ENCODE peak calls at places on chromosomes 7 and 10, in six cellular contexts. X, G, E, T, V and U are unnamed samples.
A peak's percentile ranks its signal among the peaks of the same experiment; 100 is the strongest.

GRCh38 chr7:88200793-88201192 is 19.0 kb downstream of the SRI start:
- DNase-seq in X (no peak), G (no peak), E (no peak), T (no peak), V (no peak), U (no peak)

GRCh38 chr10:24385776-24386175 is 176.8 kb downstream of the KIAA1217 start:
- DNase-seq in X (no peak), G (no peak), E (no peak), T (no peak), V (no peak), U (no peak)

GRCh38 chr7:132652507-132652906 is 76.2 kb upstream of the PLXNA4 start:
- DNase-seq in X (no peak), G (no peak), E (no peak), T (no peak), V (no peak), U (no peak)

GRCh38 chr10:97485647-97486281 is 12.5 kb downstream of the MMS19 start:
- DNase-seq in X (no peak), G (no peak), E (no peak), T (no peak), V (no peak), U (no peak)

GRCh38 chr10:118488710-118489497 is 106.5 kb downstream of the PRLHR start:
- DNase-seq in X (no peak), G (no peak), E (no peak), T (no peak), V (no peak), U (no peak)

GRCh38 chr10:7797582-7797981 is 9.6 kb downstream of the ATP5F1C start:
- DNase-seq in X (no peak), G (no peak), E (peak; percentile 49), T (no peak), V (no peak), U (no peak)

GRCh38 chr10:62036186-62037081 is 134.9 kb downstream of the ARID5B start:
- DNase-seq in X (no peak), G (peak; percentile 50), E (no peak), T (no peak), V (no peak), U (no peak)

GRCh38 chr10:100895896-100896295 is 16.9 kb upstream of the SLF2 start:
- DNase-seq in X (no peak), G (no peak), E (no peak), T (no peak), V (no peak), U (no peak)

GRCh38 chr10:101358706-101359300 is 4.8 kb downstream of the BTRC start:
- DNase-seq in X (no peak), G (no peak), E (no peak), T (no peak), V (no peak), U (no peak)

GRCh38 chr10:88953662-88954061 is 1.1 kb upstream of the ACTA2 start:
- DNase-seq in X (no peak), G (no peak), E (no peak), T (no peak), V (no peak), U (no peak)

GRCh38 chr7:44189286-44189992 is at the start of gene GCK:
- DNase-seq in X (no peak), G (no peak), E (no peak), T (no peak), V (no peak), U (no peak)

GRCh38 chr7:94183289-94183749 is 179.2 kb upstream of the BET1 start:
- DNase-seq in X (no peak), G (no peak), E (peak; percentile 82), T (no peak), V (no peak), U (peak; percentile 46)

GRCh38 chr10:6115411-6115800 is 26.6 kb downstream of the RBM17 start:
- DNase-seq in X (no peak), G (no peak), E (no peak), T (no peak), V (no peak), U (no peak)

GRCh38 chr10:70232155-70232858 is 922 bp downstream of the PPA1 start:
- DNase-seq in X (peak; percentile 79), G (no peak), E (no peak), T (peak; percentile 75), V (no peak), U (peak; percentile 82)

GRCh38 chr10:11683529-11684320 is 58.5 kb upstream of the ECHDC3 start:
- DNase-seq in X (peak; percentile 45), G (no peak), E (no peak), T (no peak), V (no peak), U (peak; percentile 15)

GRCh38 chr10:2599571-2599970 is 467.8 kb upstream of the PFKP start:
- DNase-seq in X (no peak), G (no peak), E (no peak), T (no peak), V (no peak), U (peak; percentile 52)

GRCh38 chr7:157668884-157669767 is 332.3 kb downstream of the DNAJB6 start:
- DNase-seq in X (peak; percentile 8), G (no peak), E (no peak), T (no peak), V (no peak), U (peak; percentile 51)
- H3K9me3 ChIP-seq in X (no peaks in the 10 kb centered on the region), G (no peaks in the 10 kb centered on the region), E (no peaks in the 10 kb centered on the region), T (no peaks in the 10 kb centered on the region), V (no peaks in the 10 kb centered on the region), U (no peaks in the 10 kb centered on the region)

GRCh38 chr10:35442006-35442405 is 105.7 kb downstream of the CCNY start:
- DNase-seq in X (no peak), G (no peak), E (no peak), T (no peak), V (no peak), U (no peak)

GRCh38 chr10:35445150-35445884 is 109.0 kb downstream of the CCNY start:
- DNase-seq in X (no peak), G (no peak), E (no peak), T (no peak), V (no peak), U (no peak)

GRCh38 chr10:35443858-35444257 is 107.5 kb downstream of the CCNY start:
- DNase-seq in X (no peak), G (no peak), E (no peak), T (no peak), V (no peak), U (no peak)

GRCh38 chr10:35440016-35440415 is 103.7 kb downstream of the CCNY start:
- DNase-seq in X (no peak), G (no peak), E (no peak), T (no peak), V (no peak), U (no peak)

DNA sequence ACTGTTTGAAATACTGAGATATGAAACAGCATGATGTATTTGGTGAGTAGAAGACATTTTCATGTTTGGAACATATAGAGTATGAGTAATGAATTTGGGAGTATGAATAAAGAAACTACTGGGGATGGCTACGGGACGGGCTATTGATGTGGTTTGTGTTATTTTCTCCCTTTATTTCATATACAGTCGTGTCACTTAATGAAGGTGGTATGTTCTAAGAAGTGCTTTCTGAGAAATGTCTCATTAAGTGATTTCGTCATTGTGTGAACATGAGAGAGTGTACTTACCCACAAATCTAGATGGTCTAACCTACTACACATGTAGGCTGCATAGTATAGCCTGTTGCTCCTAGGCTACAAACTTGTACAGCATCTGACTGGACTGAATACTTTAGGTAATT is 106.3 kb downstream of the CCNY start:
- DNase-seq in X (no peak), G (no peak), E (no peak), T (no peak), V (no peak), U (no peak)
- H3K9me3 ChIP-seq in X (peaks cover 44% of the 10 kb centered on the region), G (no peaks in the 10 kb centered on the region), E (peaks cover 10% of the 10 kb centered on the region), T (no peaks in the 10 kb centered on the region), V (peaks cover 19% of the 10 kb centered on the region), U (peaks cover 8% of the 10 kb centered on the region)

DNA sequence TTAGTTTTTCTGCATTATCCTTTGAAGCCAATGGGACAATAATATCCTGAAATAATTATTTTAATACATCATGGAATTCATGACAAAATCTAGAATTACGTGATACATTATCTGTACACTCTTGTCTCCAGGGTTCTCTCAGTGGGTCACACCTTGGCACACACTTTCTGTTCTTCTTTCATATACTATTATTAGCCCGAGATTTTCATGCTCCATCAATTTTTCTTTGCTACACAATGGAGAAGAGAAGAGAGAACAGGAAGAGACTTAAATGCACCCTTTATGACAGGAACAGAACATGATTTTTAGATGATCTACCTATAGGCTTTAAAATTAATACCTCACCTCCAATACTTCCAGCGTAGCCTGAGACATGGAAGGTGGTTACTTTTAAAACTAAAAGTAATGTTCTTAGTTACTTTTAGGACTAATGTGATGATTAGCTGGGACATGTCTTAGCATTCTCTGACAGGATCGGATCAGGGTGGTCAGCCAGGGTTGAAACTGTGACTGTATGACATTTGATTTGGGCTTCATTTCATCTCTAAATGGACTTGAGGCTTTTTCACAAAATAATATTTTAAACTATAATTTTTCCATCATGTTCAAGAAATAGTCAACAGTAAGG is 148.2 kb upstream of the WNT16 start:
- DNase-seq in X (no peak), G (no peak), E (no peak), T (no peak), V (no peak), U (no peak)
- H3K9me3 ChIP-seq in X (no peaks in the 10 kb centered on the region), G (no peaks in the 10 kb centered on the region), E (no peaks in the 10 kb centered on the region), T (no peaks in the 10 kb centered on the region), V (no peaks in the 10 kb centered on the region), U (no peaks in the 10 kb centered on the region)

GRCh38 chr7:157622408-157623221 is 285.8 kb downstream of the DNAJB6 start:
- DNase-seq in X (no peak), G (no peak), E (no peak), T (no peak), V (no peak), U (peak; percentile 62)

GRCh38 chr7:157620616-157621015 is 283.8 kb downstream of the DNAJB6 start:
- DNase-seq in X (no peak), G (no peak), E (no peak), T (no peak), V (no peak), U (peak; percentile 64)

GRCh38 chr7:157622000-157622399 is 285.2 kb downstream of the DNAJB6 start:
- DNase-seq in X (no peak), G (no peak), E (no peak), T (no peak), V (peak; percentile 16), U (no peak)

GRCh38 chr7:157619753-157620525 is 283.1 kb downstream of the DNAJB6 start:
- DNase-seq in X (no peak), G (no peak), E (no peak), T (no peak), V (no peak), U (no peak)

GRCh38 chr7:157621131-157621681 is 284.4 kb downstream of the DNAJB6 start:
- DNase-seq in X (no peak), G (no peak), E (no peak), T (no peak), V (no peak), U (peak; percentile 80)
- H3K9me3 ChIP-seq in X (no peaks in the 10 kb centered on the region), G (no peaks in the 10 kb centered on the region), E (no peaks in the 10 kb centered on the region), T (no peaks in the 10 kb centered on the region), V (no peaks in the 10 kb centered on the region), U (no peaks in the 10 kb centered on the region)

DNA sequence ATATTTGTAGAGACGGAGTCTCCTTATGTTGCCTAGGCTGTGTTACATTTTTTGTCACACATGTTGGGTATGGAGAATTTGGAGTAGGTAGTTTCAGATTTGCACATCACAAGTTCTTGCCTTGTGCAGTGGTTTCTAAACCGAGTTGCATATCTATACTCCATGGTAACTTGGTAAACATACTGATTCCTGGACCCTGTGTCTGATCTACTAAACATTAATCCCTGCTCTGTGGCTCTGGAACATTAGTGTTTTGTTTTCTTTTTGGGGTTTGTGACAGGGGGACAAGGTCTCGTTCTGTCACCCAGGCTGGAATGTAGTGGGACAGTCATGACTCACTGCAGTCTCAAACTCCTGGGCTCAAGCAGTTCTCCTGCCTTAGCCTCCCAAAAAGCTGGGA is 24.7 kb downstream of the AUTS2 start:
- DNase-seq in X (no peak), G (no peak), E (no peak), T (no peak), V (no peak), U (no peak)
- H3K9me3 ChIP-seq in X (no peaks in the 10 kb centered on the region), G (no peaks in the 10 kb centered on the region), E (no peaks in the 10 kb centered on the region), T (no peaks in the 10 kb centered on the region), V (no peaks in the 10 kb centered on the region), U (no peaks in the 10 kb centered on the region)